ENCODE peak calls at places on chromosomes 7 and 10, in five cellular contexts. A is AG20443, P is A172, F is iPS DF 6.9, U is NCI-H748 treated with DMSO at 0.1 percent for 48 hours. Z is an unnamed sample.
A peak's percentile ranks its signal among the peaks of the same experiment; 100 is the strongest.

GRCh38 chr7:12403287-12404181 is at the start of gene VWDE:
- DNase-seq in U (peak; percentile 80), A (peak; percentile 18), P (no peak), F (no peak), Z (peak; percentile 1)

GRCh38 chr7:117412390-117412789 is 14.9 kb downstream of the ASZ1 start:
- DNase-seq in U (no peak), A (no peak), P (no peak), F (no peak), Z (no peak)

GRCh38 chr10:127417031-127417430 is 132.1 kb upstream of the NPS start:
- DNase-seq in A (no peak), P (no peak), F (no peak), U (no peak), Z (no peak)

GRCh38 chr7:110988890-110989501 is 101.9 kb upstream of the LRRN3 start:
- DNase-seq in P (no peak), U (no peak), A (no peak), F (no peak), Z (no peak)

GRCh38 chr7:84675633-84676034 is 481.0 kb upstream of the SEMA3A start:
- DNase-seq in P (peak; percentile 76), F (no peak), U (peak; percentile 12), A (no peak), Z (no peak)

GRCh38 chr10:110610308-110610774 is 33.8 kb upstream of the RBM20 start:
- DNase-seq in P (peak; percentile 63), F (peak; percentile 72), U (peak; percentile 31), A (peak; percentile 79), Z (peak; percentile 44)

GRCh38 chr7:44383566-44383965 is 58.2 kb upstream of the CAMK2B start:
- DNase-seq in U (no peak), P (peak; percentile 94), F (no peak), A (peak; percentile 88), Z (peak; percentile 66)

GRCh38 chr7:151376218-151376902 is 33.5 kb downstream of the WDR86 start:
- DNase-seq in P (no peak), F (no peak), U (no peak), A (peak; percentile 7), Z (no peak)

GRCh38 chr7:16550671-16551070 is 24.0 kb downstream of the LRRC72 start:
- DNase-seq in U (no peak), P (no peak), A (no peak), F (no peak), Z (no peak)

GRCh38 chr7:77759294-77759889 is 38.8 kb downstream of the TMEM60 start:
- DNase-seq in F (peak; percentile 67), P (peak; percentile 76), U (peak; percentile 32), A (peak; percentile 49), Z (peak; percentile 66)

GRCh38 chr7:107528461-107528860 is 35.3 kb downstream of the COG5 start:
- DNase-seq in A (peak; percentile 62), F (no peak), U (no peak), P (peak; percentile 8), Z (peak; percentile 73)

GRCh38 chr7:105014725-105015630 is 973 bp downstream of the KMT2E start:
- DNase-seq in U (peak; percentile 58), F (no peak), A (peak; percentile 52), P (peak; percentile 64), Z (peak; percentile 28)

Z was measured in AG10803.